ENCODE peak calls at places on chromosomes 1 and 21, in eight cellular contexts. F is right lobe of liver, Q is astrocyte of the spinal cord, D is GM06990, G is omental fat pad, I is choroid plexus epithelial cell, X is body of pancreas, S is uterus. V is an unnamed sample.

GRCh38 chr1:45583264-45583665 is 576 bp upstream of the NASP start:
- DNase-seq in F (peak; percentile 95), Q (peak; percentile 97), D (peak; percentile 95), G (peak; percentile 72), I (peak; percentile 99), X (peak; percentile 97), S (peak; percentile 96), V (peak; percentile 89)

GRCh38 chr1:150548632-150549495 is at the start of gene ADAMTSL4:
- DNase-seq in F (peak; percentile 85), Q (peak; percentile 83), D (peak; percentile 65), G (no peak), I (peak; percentile 78), X (peak; percentile 70), S (peak; percentile 57), V (peak; percentile 41)

GRCh38 chr1:38082678-38083317 is 36.2 kb upstream of the POU3F1 start:
- DNase-seq in F (no peak), Q (no peak), D (no peak), G (no peak), I (no peak), X (no peak), S (no peak), V (no peak)

GRCh38 chr1:93842750-93843500 is 36.1 kb downstream of the DNTTIP2 start:
- DNase-seq in F (no peak), Q (peak; percentile 62), D (no peak), G (no peak), I (no peak), X (no peak), S (no peak), V (no peak)

GRCh38 chr1:155570593-155570990 is 8.0 kb upstream of the ASH1L start:
- DNase-seq in F (no peak), Q (no peak), D (no peak), G (no peak), I (peak; percentile 25), X (no peak), S (no peak), V (no peak)

GRCh38 chr1:54345116-54345515 is 61.1 kb downstream of the SSBP3 start:
- DNase-seq in F (no peak), Q (no peak), D (no peak), G (no peak), I (no peak), X (no peak), S (no peak), V (no peak)

GRCh38 chr1:66676616-66677298 is 75.5 kb upstream of the DYNLT5 start:
- DNase-seq in F (no peak), Q (peak; percentile 91), D (no peak), G (no peak), I (peak; percentile 83), X (no peak), S (peak; percentile 30), V (no peak)

GRCh38 chr1:9078035-9078948 is 8.9 kb upstream of the SLC2A5 start:
- DNase-seq in F (no peak), Q (peak; percentile 85), D (peak; percentile 46), G (no peak), I (peak; percentile 45), X (no peak), S (no peak), V (no peak)

GRCh38 chr1:162554258-162554657 is 7.3 kb upstream of the UAP1 start:
- DNase-seq in F (no peak), Q (no peak), D (no peak), G (no peak), I (no peak), X (no peak), S (no peak), V (no peak)

DNA sequence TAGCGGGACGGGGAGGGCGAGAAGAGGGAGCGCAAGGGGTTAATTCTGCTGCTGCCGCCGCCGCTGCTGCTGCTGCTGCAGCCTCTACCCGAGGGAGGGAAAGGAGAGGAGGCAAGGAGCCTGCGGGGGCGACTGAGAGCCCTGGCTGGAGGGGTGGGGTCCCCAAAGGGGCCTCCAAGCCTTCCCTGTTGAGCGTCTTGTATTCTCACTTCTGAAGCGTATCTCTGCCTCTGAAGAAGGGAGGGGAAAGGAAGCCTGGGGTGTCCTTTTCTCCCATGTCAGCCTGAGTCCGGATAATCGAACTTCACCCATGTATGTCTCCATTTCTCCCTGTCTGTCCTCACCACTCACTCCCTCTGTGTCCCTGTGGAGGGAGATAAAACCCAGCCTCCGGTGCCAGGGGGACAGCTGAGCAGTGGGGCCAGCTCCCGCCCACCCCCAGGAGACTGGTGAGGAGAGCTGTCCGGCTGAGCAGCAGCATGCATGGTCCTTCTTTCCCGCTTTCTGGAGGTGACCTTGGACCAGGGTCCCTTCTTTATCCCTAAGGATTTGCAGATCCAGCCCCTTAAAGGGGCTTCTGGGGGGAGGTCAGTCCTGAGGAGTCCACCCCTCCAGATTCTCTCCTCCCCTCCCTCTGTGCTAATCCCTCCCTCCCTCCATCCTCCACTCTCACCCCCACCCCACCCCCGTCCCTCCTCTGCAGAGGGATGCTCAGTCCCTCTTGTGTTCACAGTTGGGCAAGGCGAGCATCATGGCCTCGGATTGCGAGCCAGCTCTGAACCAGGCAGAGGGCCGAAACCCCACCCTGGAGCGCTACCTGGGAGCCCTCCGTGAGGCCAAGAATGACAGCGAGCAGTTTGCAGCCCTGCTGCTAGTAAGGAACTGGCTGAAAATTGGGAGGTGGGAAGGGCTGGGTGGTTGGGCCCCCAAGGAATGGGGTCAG is 1.0 kb downstream of the NCDN start:
- DNase-seq in F (no peak), Q (no peak), D (no peak), G (no peak), I (no peak), X (no peak), S (no peak), V (no peak)
- TF ChIP-seq CTCF in F (no peak), Q (peak; percentile 12), D (no peak), G (no peak), I (peak; percentile 30), X (no peak), S (no peak), V (no peak)

GRCh38 chr1:68346192-68346808 is 103.5 kb downstream of the RPE65 start:
- DNase-seq in F (no peak), Q (peak; percentile 65), D (no peak), G (no peak), I (peak; percentile 64), X (no peak), S (no peak), V (no peak)
- TF ChIP-seq CTCF in F (peak; percentile 45), Q (peak; percentile 42), D (peak; percentile 34), G (no peak), I (peak; percentile 52), X (peak; percentile 42), S (peak; percentile 53), V (no peak)

DNA sequence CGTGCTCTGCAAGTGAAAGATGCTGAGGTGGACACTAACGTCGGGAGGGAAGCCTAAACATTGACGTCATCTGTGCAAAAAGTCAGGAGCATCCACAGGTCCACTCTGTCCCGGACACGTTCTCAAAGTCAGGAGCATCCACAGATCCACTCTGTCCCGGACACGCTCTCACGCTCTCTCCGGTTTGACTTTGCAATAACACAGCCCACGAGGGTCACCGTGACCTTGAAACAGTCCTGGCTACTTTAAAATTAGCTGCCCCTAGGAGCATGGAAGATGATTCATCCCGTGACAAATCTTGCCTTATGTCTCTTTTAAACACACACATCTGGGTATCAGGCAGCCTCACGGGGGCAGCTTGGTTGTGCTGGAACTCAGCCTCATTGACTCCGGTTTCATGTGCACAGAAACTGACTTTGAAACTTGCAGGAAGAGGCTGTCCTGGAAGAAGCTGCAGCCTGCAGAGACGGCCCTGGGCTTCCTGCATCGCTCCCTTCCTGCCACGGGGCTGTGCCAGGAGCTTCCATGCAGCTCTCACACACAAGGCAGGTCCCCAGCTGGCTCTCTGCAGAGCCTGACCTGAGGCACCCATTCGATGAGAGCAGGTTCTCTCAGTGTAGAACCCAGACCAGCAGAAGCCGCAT is 18.1 kb upstream of the COL18A1 start:
- DNase-seq in F (peak; percentile 34), Q (peak; percentile 94), D (no peak), G (no peak), I (peak; percentile 94), X (peak; percentile 37), S (peak; percentile 93), V (no peak)
- TF ChIP-seq CTCF in F (peak; percentile 12), Q (peak; percentile 43), D (no peak), G (no peak), I (peak; percentile 53), X (peak; percentile 24), S (peak; percentile 43), V (no peak)

GRCh38 chr1:48228156-48228555 is 5.6 kb downstream of the SLC5A9 start:
- DNase-seq in F (no peak), Q (no peak), D (no peak), G (no peak), I (peak; percentile 57), X (no peak), S (no peak), V (no peak)
- TF ChIP-seq CTCF in F (no peak), Q (no peak), D (peak; percentile 15), G (no peak), I (peak; percentile 63), X (peak; percentile 9), S (no peak), V (no peak)

DNA sequence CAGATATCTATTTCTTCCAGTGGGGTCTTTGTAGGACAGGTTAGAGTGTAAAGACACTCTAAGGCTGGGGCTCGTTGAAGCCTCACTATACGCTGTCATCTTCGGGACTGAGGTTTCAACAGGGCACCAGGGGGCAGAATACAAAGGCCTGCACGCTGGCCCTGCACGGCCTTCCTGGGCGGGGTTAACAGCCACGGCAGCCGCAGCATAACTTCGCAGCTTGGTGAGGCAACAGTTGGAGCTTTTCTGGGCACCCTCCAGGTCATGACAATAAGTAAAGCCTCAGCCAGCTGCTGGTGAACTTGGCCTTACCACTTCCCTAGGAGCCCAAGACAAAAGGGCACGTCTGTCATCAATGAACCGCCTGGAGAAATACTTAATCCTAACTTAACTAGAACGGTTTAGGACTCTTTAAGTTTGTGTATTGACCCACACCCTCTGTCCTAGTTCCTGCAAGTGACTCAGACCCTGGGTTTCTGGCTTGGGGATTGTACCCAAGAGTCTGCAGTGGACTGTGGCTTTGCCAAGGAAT is 2.3 kb upstream of the RUNX1 start:
- DNase-seq in F (peak; percentile 84), Q (peak; percentile 89), D (peak; percentile 74), G (no peak), I (peak; percentile 76), X (peak; percentile 87), S (peak; percentile 31), V (peak; percentile 81)
- TF ChIP-seq CTCF in F (peak; percentile 54), Q (peak; percentile 61), D (peak; percentile 60), G (no peak), I (peak; percentile 69), X (peak; percentile 70), S (no peak), V (peak; percentile 71)

GRCh38 chr1:23899070-23899469 is 14.1 kb downstream of the CNR2 start:
- DNase-seq in F (no peak), Q (no peak), D (no peak), G (no peak), I (no peak), X (no peak), S (no peak), V (no peak)
- TF ChIP-seq CTCF in F (no peak), Q (no peak), D (no peak), G (no peak), I (no peak), X (no peak), S (no peak), V (no peak)

GRCh38 chr1:182261655-182262054 is 129.9 kb downstream of the GLUL start:
- DNase-seq in F (no peak), Q (no peak), D (no peak), G (no peak), I (no peak), X (no peak), S (no peak), V (no peak)
- TF ChIP-seq CTCF in F (no peak), Q (no peak), D (no peak), G (no peak), I (no peak), X (no peak), S (no peak), V (no peak)

GRCh38 chr1:85894651-85895050 is 186.4 kb upstream of the ZNHIT6 start:
- DNase-seq in F (peak; percentile 34), Q (peak; percentile 62), D (no peak), G (no peak), I (peak; percentile 68), X (peak; percentile 52), S (no peak), V (no peak)
- TF ChIP-seq CTCF in F (peak; percentile 51), Q (peak; percentile 62), D (peak; percentile 43), G (no peak), I (peak; percentile 74), X (no peak), S (no peak), V (no peak)